ENCODE peak calls at places on chromosome 2, in six cellular contexts. W, Z, Q, J, P and H are unnamed samples.

GRCh38 chr2:176553685-176554106 is 284.5 kb downstream of the MTX2 start:
- DNase-seq in W (peak), P (peak), J (no peak), Q (no peak), Z (no peak), H (peak)

GRCh38 chr2:196586511-196586991 is 53.0 kb upstream of the CCDC150 start:
- DNase-seq in Q (no peak), J (no peak), W (no peak), Z (no peak), P (no peak), H (peak)

GRCh38 chr2:222410534-222410933 is 13.8 kb upstream of the SGPP2 start:
- DNase-seq in Z (no peak), Q (no peak), W (no peak), P (no peak), J (no peak), H (no peak)

GRCh38 chr2:180291060-180291459 is 284.0 kb upstream of the CWC22 start:
- DNase-seq in W (no peak), P (peak), J (no peak), Q (no peak), Z (no peak), H (peak)

GRCh38 chr2:71530246-71530986 is 77.1 kb downstream of the DYSF start:
- DNase-seq in P (peak), W (peak), Z (peak), J (no peak), Q (peak), H (peak)

GRCh38 chr2:221372156-221372870 is 199.8 kb downstream of the EPHA4 start:
- DNase-seq in W (peak), J (no peak), P (peak), Q (no peak), Z (no peak), H (no peak)

GRCh38 chr2:200616656-200617055 is 30.8 kb downstream of the AOX1 start:
- DNase-seq in Q (no peak), P (no peak), Z (no peak), J (no peak), W (no peak), H (peak)

GRCh38 chr2:69021727-69022126 is 8.7 kb downstream of the ANTXR1 start:
- DNase-seq in Z (no peak), W (no peak), P (no peak), J (no peak), Q (no peak), H (no peak)

GRCh38 chr2:14907014-14907612 is 274.6 kb downstream of the LRATD1 start:
- DNase-seq in P (no peak), Q (peak), J (no peak), W (no peak), Z (peak), H (no peak)

GRCh38 chr2:12771154-12771553 is 54.4 kb downstream of the TRIB2 start:
- DNase-seq in Q (no peak), W (no peak), Z (no peak), P (no peak), J (no peak), H (no peak)

GRCh38 chr2:161123531-161124030 is 36.6 kb upstream of the TANK start:
- DNase-seq in W (no peak), P (peak), J (no peak), Z (no peak), Q (no peak), H (no peak)
- TF ChIP-seq CEBPB in W (no peak), P (peak), J (no peak), Z (no peak), Q (no peak), H (no peak)

GRCh38 chr2:144358979-144359541 is 160.9 kb downstream of the ZEB2 start:
- DNase-seq in W (no peak), J (peak), Z (peak), Q (no peak), P (no peak), H (peak)

GRCh38 chr2:144359684-144360083 is 160.2 kb downstream of the ZEB2 start:
- DNase-seq in W (no peak), P (no peak), J (no peak), Z (no peak), Q (no peak), H (no peak)

GRCh38 chr2:144356402-144356801 is 163.5 kb downstream of the ZEB2 start:
- DNase-seq in Z (no peak), J (no peak), P (no peak), W (no peak), Q (no peak), H (peak)

GRCh38 chr2:144357623-144358400 is 162.1 kb downstream of the ZEB2 start:
- DNase-seq in W (no peak), P (peak), Z (peak), Q (peak), J (peak), H (peak)

GRCh38 chr2:144358531-144358930 is 161.4 kb downstream of the ZEB2 start:
- DNase-seq in J (no peak), Q (no peak), Z (no peak), P (no peak), W (no peak), H (no peak)
- H2AFZ ChIP-seq in J (peak), Q (no peak), Z (peak), P (peak), W (no peak), H (no peak)

GRCh38 chr2:146240376-146240775 is 1604.5 kb upstream of the ACVR2A start:
- DNase-seq in W (no peak), Q (no peak), P (no peak), Z (no peak), J (no peak), H (no peak)

GRCh38 chr2:146246017-146246733 is 1598.7 kb upstream of the ACVR2A start:
- DNase-seq in P (no peak), W (no peak), Z (no peak), Q (no peak), J (no peak), H (peak)

GRCh38 chr2:146241023-146241422 is 1603.8 kb upstream of the ACVR2A start:
- DNase-seq in P (no peak), Q (no peak), W (no peak), Z (no peak), J (no peak), H (no peak)

GRCh38 chr2:146246734-146247523 is 1597.9 kb upstream of the ACVR2A start:
- DNase-seq in Z (no peak), W (no peak), Q (no peak), P (no peak), J (no peak), H (peak)

DNA sequence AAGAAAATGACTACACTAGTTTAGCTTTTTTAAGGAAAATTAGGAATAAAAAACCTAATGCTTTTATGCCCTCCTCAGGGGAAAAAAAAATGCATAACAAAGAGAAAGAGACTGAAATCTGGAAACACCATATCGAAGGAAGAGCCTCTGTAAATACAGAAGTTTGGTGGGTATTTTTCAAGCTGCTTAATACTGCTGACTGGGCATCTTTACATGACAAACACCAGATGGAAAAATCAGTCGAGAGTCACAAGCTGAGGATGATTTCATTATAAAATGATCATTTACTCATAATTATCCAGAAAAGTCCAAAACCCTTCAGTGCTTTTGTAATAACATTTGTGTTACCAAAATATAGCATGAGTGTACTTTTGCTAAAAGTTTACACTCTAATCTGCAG is 1600.7 kb upstream of the ACVR2A start:
- DNase-seq in Q (no peak), W (no peak), P (no peak), J (no peak), Z (no peak), H (no peak)
- TF ChIP-seq CEBPB in Q (no peak), W (no peak), P (no peak), J (no peak), Z (no peak), H (no peak)

DNA sequence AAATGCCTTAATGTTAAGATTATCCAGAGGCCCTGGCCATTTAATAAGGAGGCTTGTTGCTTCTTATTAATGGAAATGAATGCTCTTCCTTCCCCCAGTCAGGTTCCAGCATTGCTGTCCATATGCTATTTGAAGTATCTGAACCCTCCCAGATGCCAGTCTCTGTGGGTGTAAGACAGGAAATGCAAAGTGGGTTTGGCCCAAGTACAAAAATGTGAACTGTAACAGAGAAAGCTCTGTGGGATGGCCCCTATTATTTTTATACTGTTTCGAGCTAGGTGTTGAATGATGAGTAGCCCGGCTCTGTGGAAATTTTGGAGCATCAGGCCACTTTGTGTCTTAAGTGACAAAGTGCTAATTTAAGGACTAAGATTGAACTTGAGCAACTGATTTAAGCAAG is 141.0 kb downstream of the UXS1 start:
- DNase-seq in W (no peak), Q (no peak), Z (no peak), J (no peak), P (peak), H (peak)
- H2AFZ ChIP-seq in W (no peak), Q (no peak), Z (no peak), J (no peak), P (no peak), H (no peak)